ENCODE peak calls at places on chromosomes 2 and 18, in four cellular contexts. K is SK-N-SH, A is K562, R is HepG2. E is an unnamed sample.

GRCh38 chr2:80380767-80381166 is 76.2 kb upstream of the LRRTM1 start:
- DNase-seq in K (no peak), A (no peak), R (no peak), E (no peak)

GRCh38 chr2:30769891-30770462 is 37.3 kb downstream of the CAPN13 start:
- DNase-seq in K (no peak), A (no peak), R (no peak), E (no peak)

GRCh38 chr2:8822218-8822617 is 15.2 kb downstream of the KIDINS220 start:
- DNase-seq in R (peak; percentile 20), A (no peak), K (no peak), E (no peak)

GRCh38 chr2:203683932-203684556 is 22.4 kb upstream of the CD28 start:
- DNase-seq in R (peak; percentile 71), A (no peak), K (no peak), E (peak; percentile 28)

GRCh38 chr2:177171418-177171865 is 41.2 kb upstream of the HNRNPA3 start:
- DNase-seq in K (no peak), R (no peak), A (no peak), E (no peak)

GRCh38 chr2:240687045-240687740 is 4.5 kb upstream of the AQP12A start:
- DNase-seq in R (no peak), A (no peak), K (peak; percentile 34), E (no peak)

GRCh38 chr18:3689091-3689490 is 239.1 kb downstream of the TGIF1 start:
- DNase-seq in K (no peak), A (no peak), R (no peak), E (no peak)

GRCh38 chr2:157938556-157938955 is 62.4 kb upstream of the ACVR1 start:
- DNase-seq in R (no peak), K (no peak), A (peak; percentile 39), E (no peak)

GRCh38 chr2:121944072-121944829 is 188.8 kb downstream of the TSN start:
- DNase-seq in R (no peak), K (no peak), A (no peak), E (no peak)

GRCh38 chr18:73688851-73689659 is 458.6 kb downstream of the FBXO15 start:
- DNase-seq in R (no peak), K (no peak), A (no peak), E (peak; percentile 20)

GRCh38 chr2:128228894-128229293 is 89.8 kb downstream of the HS6ST1 start:
- DNase-seq in A (no peak), K (no peak), R (peak; percentile 49), E (no peak)

GRCh38 chr2:102664439-102665042 is 45.2 kb downstream of the SLC9A2 start:
- DNase-seq in K (no peak), R (peak; percentile 27), A (peak; percentile 86), E (peak; percentile 25)

GRCh38 chr18:25275414-25276001 is 76.5 kb downstream of the ZNF521 start:
- DNase-seq in A (no peak), K (no peak), R (no peak), E (no peak)

GRCh38 chr2:86028763-86029381 is 76.8 kb downstream of the POLR1A start:
- DNase-seq in K (no peak), A (no peak), R (no peak), E (no peak)

GRCh38 chr2:143575340-143575739 is 446.1 kb downstream of the ARHGAP15 start:
- DNase-seq in A (peak; percentile 41), R (no peak), K (no peak), E (no peak)

GRCh38 chr2:151973901-151974199 is 125.0 kb downstream of the CACNB4 start:
- DNase-seq in A (no peak), K (peak; percentile 73), R (peak; percentile 66), E (no peak)

GRCh38 chr2:231050018-231050901 is 6.4 kb upstream of the PSMD1 start:
- DNase-seq in K (no peak), R (peak; percentile 100), A (no peak), E (no peak)

GRCh38 chr2:172667926-172668325 is 67.7 kb upstream of the RAPGEF4 start:
- DNase-seq in R (no peak), A (no peak), K (no peak), E (no peak)

GRCh38 chr2:96073170-96073775 is 38.6 kb upstream of the GPAT2 start:
- DNase-seq in R (no peak), A (no peak), K (no peak), E (no peak)

GRCh38 chr18:27073404-27073830 is 111.7 kb downstream of the CHST9 start:
- DNase-seq in R (no peak), K (no peak), A (no peak), E (peak; percentile 24)

GRCh38 chr2:140929866-140930265 is 1201.0 kb downstream of the LRP1B start:
- DNase-seq in R (no peak), K (no peak), A (no peak), E (no peak)

GRCh38 chr2:205637779-205638503 is 44.4 kb upstream of the NRP2 start:
- DNase-seq in K (no peak), A (no peak), R (no peak), E (no peak)

GRCh38 chr2:74424995-74425406 is 3.5 kb downstream of the WDR54 start:
- DNase-seq in A (no peak), K (no peak), R (no peak), E (no peak)

GRCh38 chr18:13026583-13027270 is 35.6 kb downstream of the CEP192 start:
- DNase-seq in A (no peak), K (no peak), R (no peak), E (no peak)

GRCh38 chr18:46452820-46453219 is 204.2 kb downstream of the LOXHD1 start:
- DNase-seq in A (no peak), K (no peak), R (no peak), E (no peak)

GRCh38 chr2:200377143-200377773 is 70.8 kb downstream of the SPATS2L start:
- DNase-seq in A (no peak), R (no peak), K (no peak), E (no peak)

GRCh38 chr2:135615404-135615803 is 84.1 kb downstream of the R3HDM1 start:
- DNase-seq in K (no peak), A (no peak), R (no peak), E (peak; percentile 24)

GRCh38 chr2:165743442-165743841 is 50.6 kb downstream of the GALNT3 start:
- DNase-seq in R (no peak), K (no peak), A (no peak), E (peak; percentile 5)

GRCh38 chr18:58416704-58417683 is 211.9 kb downstream of the ALPK2 start:
- DNase-seq in K (no peak), R (peak; percentile 70), A (no peak), E (no peak)

GRCh38 chr18:5626130-5626880 is 82.5 kb upstream of the EPB41L3 start:
- DNase-seq in K (no peak), A (no peak), R (no peak), E (no peak)

GRCh38 chr2:180604077-180604476 is 376.3 kb upstream of the UBE2E3 start:
- DNase-seq in K (no peak), R (peak; percentile 35), A (peak; percentile 6), E (no peak)

GRCh38 chr2:180601016-180601415 is 379.4 kb upstream of the UBE2E3 start:
- DNase-seq in A (no peak), R (no peak), K (no peak), E (no peak)

GRCh38 chr2:180596453-180596852 is 384.0 kb upstream of the UBE2E3 start:
- DNase-seq in R (no peak), A (no peak), K (no peak), E (no peak)

DNA sequence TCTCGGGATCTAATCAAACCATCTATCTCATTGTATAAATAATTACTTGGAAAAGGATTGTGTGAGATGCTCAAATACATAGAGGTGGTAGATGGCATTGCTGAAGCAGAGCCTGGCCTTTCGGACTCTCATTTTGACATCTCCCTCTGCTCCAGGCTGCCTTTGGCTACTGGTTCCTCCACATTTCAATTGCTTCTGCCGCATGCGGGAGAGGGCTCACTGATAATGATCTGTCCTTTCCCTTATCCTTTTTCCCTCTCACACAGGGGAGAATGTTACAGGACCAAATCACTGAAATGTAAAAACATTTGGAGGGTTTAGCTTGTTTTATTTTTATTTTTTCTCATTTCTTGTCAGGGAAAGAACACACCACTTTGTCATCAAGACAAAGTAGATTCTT is 380.6 kb upstream of the UBE2E3 start:
- DNase-seq in R (no peak), K (peak; percentile 7), A (no peak), E (no peak)
- TF ChIP-seq NFIC in R (no peak), K (no peak), A (no peak), E (no peak)

DNA sequence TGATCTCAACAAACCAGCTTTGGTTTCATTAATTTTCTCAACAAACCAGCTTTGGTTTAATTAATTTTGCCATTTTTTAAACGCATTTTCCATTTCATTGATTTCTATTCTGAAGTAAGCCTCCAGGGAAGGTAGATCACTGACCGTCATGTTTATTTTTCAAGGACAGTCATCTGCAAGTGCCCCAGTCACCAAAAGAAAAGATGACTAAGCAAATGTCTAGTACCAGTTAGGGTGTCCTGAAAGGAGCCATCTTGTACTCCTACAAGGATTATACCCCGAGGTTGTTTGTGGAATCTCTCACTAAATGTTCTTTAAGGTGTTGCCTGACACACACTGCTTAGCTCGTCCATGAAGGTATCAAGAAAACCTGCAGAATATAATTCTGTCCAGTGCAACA is 6.1 kb upstream of the UGT1A8 start:
- DNase-seq in K (no peak), A (no peak), R (peak; percentile 19), E (no peak)
- TF ChIP-seq RAD21 in K (no peak), A (no peak), R (no peak), E (no peak)

GRCh38 chr2:188787002-188787660 is 187.0 kb upstream of the COL3A1 start:
- DNase-seq in A (no peak), R (no peak), K (no peak), E (no peak)

GRCh38 chr2:188785515-188785914 is 188.7 kb upstream of the COL3A1 start:
- DNase-seq in R (no peak), K (no peak), A (no peak), E (no peak)

GRCh38 chr2:188786368-188786781 is 187.8 kb upstream of the COL3A1 start:
- DNase-seq in R (no peak), K (no peak), A (no peak), E (no peak)

GRCh38 chr2:188788621-188789020 is 185.6 kb upstream of the COL3A1 start:
- DNase-seq in A (no peak), R (no peak), K (no peak), E (no peak)

GRCh38 chr2:188787661-188788044 is 186.5 kb upstream of the COL3A1 start:
- DNase-seq in K (no peak), A (no peak), R (no peak), E (no peak)
- H3K4me3 ChIP-seq in K (peak overlapping the region; percentile 26), A (no peak overlapping the region), R (no peak overlapping the region), E (no peak overlapping the region)

DNA sequence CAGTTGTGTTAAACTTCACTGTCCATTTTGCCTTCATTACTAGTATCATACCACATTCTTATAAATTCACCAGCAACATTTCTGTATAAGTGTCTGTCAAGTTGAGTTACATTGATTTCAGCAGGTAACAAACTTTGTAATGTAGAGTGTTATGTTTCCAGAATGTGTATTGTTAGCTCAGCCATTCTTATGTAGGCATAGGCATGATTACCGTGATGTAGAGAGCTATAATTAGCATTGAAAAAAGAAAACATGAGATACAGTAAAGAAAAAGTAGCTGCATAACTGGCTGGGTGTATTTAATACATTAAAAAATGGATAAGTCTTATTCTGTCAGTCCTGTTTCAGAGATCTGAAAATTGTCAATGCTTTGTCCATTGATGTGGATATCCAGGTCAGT is 8.5 kb downstream of the KCNJ13 start:
- DNase-seq in A (no peak), R (no peak), K (no peak), E (no peak)
- TF ChIP-seq NFIC in A (no peak), R (no peak), K (no peak), E (no peak)

DNA sequence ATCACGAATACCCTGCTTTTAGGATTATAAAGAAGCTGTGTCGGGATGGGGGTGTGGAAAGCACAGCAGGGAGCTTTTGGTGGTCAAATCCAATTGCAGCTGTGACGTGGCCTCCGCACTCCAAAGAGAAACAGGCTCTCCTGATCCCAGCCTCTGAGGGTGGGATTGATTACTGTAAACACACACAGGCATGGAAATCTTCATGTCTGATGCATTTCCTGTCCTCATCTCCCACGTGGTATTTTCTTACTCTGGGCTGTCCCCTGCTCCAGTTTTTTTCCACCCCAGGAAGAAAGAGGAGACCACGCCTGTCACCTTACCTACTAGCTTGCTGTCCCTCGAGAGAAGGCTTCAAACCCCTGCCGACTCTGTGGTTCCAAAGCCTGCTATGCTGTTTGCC is 22.7 kb downstream of the RNF152 start:
- DNase-seq in A (no peak), K (peak; percentile 23), R (no peak), E (no peak)
- TF ChIP-seq RAD21 in A (no peak), K (no peak), R (no peak), E (no peak)

E was measured in GM12878.